ENCODE peak calls at places on chromosomes 3 and 15, in seven cellular contexts. One of them, this sample, is unnamed. For H3K4me1 and H3K36me3, the result is how much of the 10 kb centered on the place peaks cover.

GRCh38 chr3:133989931-133990702 is 39.6 kb downstream of the SLCO2A1 start:
- DNase-seq in fibroblast of lung: no peak
- DNase-seq in CD8-positive, alpha-beta memory T cell: no peak
- DNase-seq in Panc1: no peak
- DNase-seq in body of pancreas: no peak
- DNase-seq in uterus: no peak
- DNase-seq in GM23248: no peak
- DNase-seq in this sample: no peak

GRCh38 chr3:191301017-191301416 is 28.2 kb upstream of the CCDC50 start:
- DNase-seq in GM23248: no peak
- DNase-seq in uterus: no peak
- DNase-seq in CD8-positive, alpha-beta memory T cell: no peak
- DNase-seq in Panc1: no peak
- DNase-seq in fibroblast of lung: no peak
- DNase-seq in body of pancreas: no peak
- DNase-seq in this sample: no peak

GRCh38 chr3:132417695-132418520 is 606 bp downstream of the DNAJC13 start:
- DNase-seq in Panc1: no peak
- DNase-seq in CD8-positive, alpha-beta memory T cell: no peak
- DNase-seq in uterus: peak
- DNase-seq in fibroblast of lung: peak
- DNase-seq in body of pancreas: peak
- DNase-seq in GM23248: peak
- DNase-seq in this sample: no peak

GRCh38 chr3:13016083-13016725 is 57.0 kb downstream of the IQSEC1 start:
- DNase-seq in GM23248: peak
- DNase-seq in uterus: no peak
- DNase-seq in CD8-positive, alpha-beta memory T cell: peak
- DNase-seq in body of pancreas: no peak
- DNase-seq in fibroblast of lung: no peak
- DNase-seq in Panc1: no peak
- DNase-seq in this sample: peak

GRCh38 chr15:83869329-83869728 is 215.4 kb downstream of the ADAMTSL3 start:
- DNase-seq in body of pancreas: no peak
- DNase-seq in uterus: no peak
- DNase-seq in GM23248: no peak
- DNase-seq in CD8-positive, alpha-beta memory T cell: no peak
- DNase-seq in Panc1: no peak
- DNase-seq in fibroblast of lung: peak
- DNase-seq in this sample: no peak

GRCh38 chr3:56784452-56785001 is 17.2 kb downstream of the ARHGEF3 start:
- DNase-seq in uterus: no peak
- DNase-seq in Panc1: no peak
- DNase-seq in fibroblast of lung: no peak
- DNase-seq in body of pancreas: no peak
- DNase-seq in GM23248: no peak
- DNase-seq in CD8-positive, alpha-beta memory T cell: no peak
- DNase-seq in this sample: no peak

GRCh38 chr3:143644370-143645089 is 203.7 kb downstream of the SLC9A9 start:
- DNase-seq in CD8-positive, alpha-beta memory T cell: peak
- DNase-seq in fibroblast of lung: peak
- DNase-seq in body of pancreas: peak
- DNase-seq in GM23248: peak
- DNase-seq in Panc1: peak
- DNase-seq in uterus: peak
- DNase-seq in this sample: peak

GRCh38 chr15:31275331-31276262 is 51.0 kb upstream of the KLF13 start:
- DNase-seq in body of pancreas: no peak
- DNase-seq in fibroblast of lung: no peak
- DNase-seq in uterus: peak
- DNase-seq in GM23248: no peak
- DNase-seq in Panc1: no peak
- DNase-seq in CD8-positive, alpha-beta memory T cell: no peak
- DNase-seq in this sample: peak

GRCh38 chr15:31805090-31805662 is 225.1 kb upstream of the CHRNA7 start:
- DNase-seq in body of pancreas: no peak
- DNase-seq in GM23248: no peak
- DNase-seq in fibroblast of lung: no peak
- DNase-seq in CD8-positive, alpha-beta memory T cell: no peak
- DNase-seq in Panc1: no peak
- DNase-seq in uterus: no peak
- DNase-seq in this sample: no peak

GRCh38 chr3:183697610-183698317 is at the start of gene YEATS2:
- DNase-seq in fibroblast of lung: peak
- DNase-seq in body of pancreas: peak
- DNase-seq in GM23248: peak
- DNase-seq in Panc1: no peak
- DNase-seq in CD8-positive, alpha-beta memory T cell: peak
- DNase-seq in uterus: peak
- DNase-seq in this sample: peak

GRCh38 chr15:81106560-81106959 is 27.5 kb upstream of the CFAP161 start:
- DNase-seq in CD8-positive, alpha-beta memory T cell: peak
- DNase-seq in Panc1: peak
- DNase-seq in uterus: peak
- DNase-seq in fibroblast of lung: peak
- DNase-seq in GM23248: peak
- DNase-seq in body of pancreas: peak
- DNase-seq in this sample: peak

GRCh38 chr3:4981688-4982494 is 2.7 kb downstream of the BHLHE40 start:
- DNase-seq in fibroblast of lung: peak
- DNase-seq in Panc1: no peak
- DNase-seq in CD8-positive, alpha-beta memory T cell: no peak
- DNase-seq in GM23248: peak
- DNase-seq in body of pancreas: peak
- DNase-seq in uterus: no peak
- DNase-seq in this sample: no peak

GRCh38 chr3:146536681-146537080 is 7.7 kb downstream of the PLSCR1 start:
- DNase-seq in body of pancreas: no peak
- DNase-seq in fibroblast of lung: peak
- DNase-seq in GM23248: no peak
- DNase-seq in uterus: no peak
- DNase-seq in CD8-positive, alpha-beta memory T cell: no peak
- DNase-seq in Panc1: no peak
- DNase-seq in this sample: no peak
- H3K4me3 ChIP-seq in body of pancreas: no peak
- H3K4me3 ChIP-seq in fibroblast of lung: peak
- H3K4me3 ChIP-seq in GM23248: no peak
- H3K4me3 ChIP-seq in uterus: no peak
- H3K4me3 ChIP-seq in CD8-positive, alpha-beta memory T cell: no peak
- H3K4me3 ChIP-seq in Panc1: no peak
- H3K4me3 ChIP-seq in this sample: no peak

DNA sequence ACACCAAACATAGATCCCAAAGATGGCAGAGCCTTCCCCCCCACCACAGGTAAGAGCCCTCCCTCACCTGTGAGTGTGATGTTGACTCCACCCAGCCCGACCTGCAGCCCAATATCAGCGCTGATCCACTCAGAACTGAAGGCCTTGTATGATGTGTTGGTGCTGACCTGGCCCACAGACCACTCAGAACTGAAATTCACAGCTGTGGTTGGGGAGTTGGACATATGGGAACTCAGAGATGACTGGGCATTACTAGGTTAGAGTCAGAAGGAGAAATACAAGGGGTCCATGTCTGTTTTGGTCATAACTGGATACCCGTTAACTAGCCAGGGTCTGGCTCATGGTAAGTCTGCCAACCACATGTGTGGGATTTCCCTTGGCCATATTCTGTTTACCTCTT is 6.9 kb downstream of the DUOXA2 start:
- DNase-seq in body of pancreas: no peak
- DNase-seq in fibroblast of lung: no peak
- DNase-seq in CD8-positive, alpha-beta memory T cell: no peak
- DNase-seq in uterus: no peak
- DNase-seq in GM23248: no peak
- DNase-seq in Panc1: no peak
- DNase-seq in this sample: no peak
- H3K4me1 ChIP-seq in body of pancreas: under half
- H3K4me1 ChIP-seq in fibroblast of lung: under half
- H3K4me1 ChIP-seq in CD8-positive, alpha-beta memory T cell: under half
- H3K4me1 ChIP-seq in uterus: under half
- H3K4me1 ChIP-seq in GM23248: under half
- H3K4me1 ChIP-seq in Panc1: under half
- H3K4me1 ChIP-seq in this sample: under half

DNA sequence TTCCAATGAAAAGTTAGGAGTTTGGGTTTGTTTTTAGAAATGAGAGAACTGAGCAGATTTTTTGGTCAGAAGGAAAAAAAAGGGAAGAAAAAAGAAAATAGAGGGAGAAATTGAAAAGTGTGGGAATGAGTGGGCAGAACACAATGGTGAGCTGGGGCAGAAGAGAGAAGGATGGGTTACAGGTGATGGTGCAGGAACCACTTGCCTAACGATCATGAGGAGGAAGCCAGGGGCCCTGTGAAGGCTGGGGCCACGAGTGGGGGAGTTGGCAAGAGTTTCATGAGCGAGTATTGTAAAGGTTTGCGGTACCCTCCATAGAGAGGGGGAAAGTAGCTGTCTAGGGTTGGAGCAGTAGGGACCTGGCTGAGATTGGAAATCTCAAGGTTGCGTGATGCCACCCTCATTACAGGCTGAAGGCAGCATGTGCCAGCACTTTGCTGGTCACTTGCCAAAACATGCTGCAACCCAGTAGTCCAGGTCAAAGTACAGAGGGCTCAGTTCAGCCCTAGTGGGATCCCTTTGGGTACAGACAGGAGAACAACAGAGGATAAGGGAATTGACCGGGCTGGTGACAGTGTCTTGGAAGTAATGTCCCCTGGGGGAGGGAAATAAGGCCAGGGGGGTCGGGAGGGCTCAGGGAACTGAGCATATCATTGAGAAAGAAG is 6.6 kb downstream of the IVD start:
- DNase-seq in uterus: no peak
- DNase-seq in Panc1: no peak
- DNase-seq in fibroblast of lung: no peak
- DNase-seq in CD8-positive, alpha-beta memory T cell: no peak
- DNase-seq in GM23248: no peak
- DNase-seq in body of pancreas: peak
- DNase-seq in this sample: no peak
- H3K36me3 ChIP-seq in uterus: under half
- H3K36me3 ChIP-seq in Panc1: under half
- H3K36me3 ChIP-seq in fibroblast of lung: under half
- H3K36me3 ChIP-seq in CD8-positive, alpha-beta memory T cell: under half
- H3K36me3 ChIP-seq in GM23248: under half
- H3K36me3 ChIP-seq in body of pancreas: under half
- H3K36me3 ChIP-seq in this sample: under half

GRCh38 chr3:157089455-157090221 is 70.3 kb downstream of the CCNL1 start:
- DNase-seq in CD8-positive, alpha-beta memory T cell: no peak
- DNase-seq in GM23248: no peak
- DNase-seq in Panc1: peak
- DNase-seq in fibroblast of lung: no peak
- DNase-seq in body of pancreas: peak
- DNase-seq in uterus: peak
- DNase-seq in this sample: no peak

GRCh38 chr3:157091096-157091833 is 68.7 kb downstream of the CCNL1 start:
- DNase-seq in CD8-positive, alpha-beta memory T cell: no peak
- DNase-seq in fibroblast of lung: no peak
- DNase-seq in body of pancreas: no peak
- DNase-seq in GM23248: no peak
- DNase-seq in uterus: no peak
- DNase-seq in Panc1: no peak
- DNase-seq in this sample: no peak

GRCh38 chr3:157094301-157094700 is 65.6 kb downstream of the CCNL1 start:
- DNase-seq in uterus: no peak
- DNase-seq in fibroblast of lung: no peak
- DNase-seq in CD8-positive, alpha-beta memory T cell: no peak
- DNase-seq in GM23248: peak
- DNase-seq in body of pancreas: no peak
- DNase-seq in Panc1: no peak
- DNase-seq in this sample: no peak

GRCh38 chr3:157093096-157093495 is 66.9 kb downstream of the CCNL1 start:
- DNase-seq in body of pancreas: no peak
- DNase-seq in uterus: no peak
- DNase-seq in GM23248: no peak
- DNase-seq in CD8-positive, alpha-beta memory T cell: no peak
- DNase-seq in Panc1: no peak
- DNase-seq in fibroblast of lung: no peak
- DNase-seq in this sample: no peak

DNA sequence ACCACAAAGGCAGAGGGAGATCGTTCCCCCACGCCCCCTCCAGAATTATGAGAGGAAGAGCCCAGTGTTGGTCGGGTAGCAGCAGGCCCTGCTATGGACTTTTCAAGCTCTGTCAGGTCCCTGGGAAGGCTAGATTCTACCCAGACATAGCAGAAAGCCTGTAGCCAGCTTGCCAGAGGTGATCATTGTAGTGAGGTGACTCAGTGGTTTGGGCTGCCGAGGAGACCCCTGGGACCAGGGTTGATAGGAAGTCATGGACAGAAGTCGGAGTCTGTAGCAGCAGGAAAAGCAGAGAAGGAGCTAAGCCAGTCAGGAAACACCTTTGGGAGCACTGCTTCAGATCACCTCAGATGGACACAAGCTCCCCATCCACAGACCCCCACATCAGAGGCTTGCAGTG is 67.7 kb downstream of the CCNL1 start:
- DNase-seq in CD8-positive, alpha-beta memory T cell: no peak
- DNase-seq in body of pancreas: no peak
- DNase-seq in GM23248: no peak
- DNase-seq in uterus: no peak
- DNase-seq in fibroblast of lung: no peak
- DNase-seq in Panc1: no peak
- DNase-seq in this sample: no peak
- H3K4me3 ChIP-seq in CD8-positive, alpha-beta memory T cell: no peak
- H3K4me3 ChIP-seq in body of pancreas: no peak
- H3K4me3 ChIP-seq in GM23248: no peak
- H3K4me3 ChIP-seq in uterus: no peak
- H3K4me3 ChIP-seq in fibroblast of lung: no peak
- H3K4me3 ChIP-seq in Panc1: no peak
- H3K4me3 ChIP-seq in this sample: no peak

DNA sequence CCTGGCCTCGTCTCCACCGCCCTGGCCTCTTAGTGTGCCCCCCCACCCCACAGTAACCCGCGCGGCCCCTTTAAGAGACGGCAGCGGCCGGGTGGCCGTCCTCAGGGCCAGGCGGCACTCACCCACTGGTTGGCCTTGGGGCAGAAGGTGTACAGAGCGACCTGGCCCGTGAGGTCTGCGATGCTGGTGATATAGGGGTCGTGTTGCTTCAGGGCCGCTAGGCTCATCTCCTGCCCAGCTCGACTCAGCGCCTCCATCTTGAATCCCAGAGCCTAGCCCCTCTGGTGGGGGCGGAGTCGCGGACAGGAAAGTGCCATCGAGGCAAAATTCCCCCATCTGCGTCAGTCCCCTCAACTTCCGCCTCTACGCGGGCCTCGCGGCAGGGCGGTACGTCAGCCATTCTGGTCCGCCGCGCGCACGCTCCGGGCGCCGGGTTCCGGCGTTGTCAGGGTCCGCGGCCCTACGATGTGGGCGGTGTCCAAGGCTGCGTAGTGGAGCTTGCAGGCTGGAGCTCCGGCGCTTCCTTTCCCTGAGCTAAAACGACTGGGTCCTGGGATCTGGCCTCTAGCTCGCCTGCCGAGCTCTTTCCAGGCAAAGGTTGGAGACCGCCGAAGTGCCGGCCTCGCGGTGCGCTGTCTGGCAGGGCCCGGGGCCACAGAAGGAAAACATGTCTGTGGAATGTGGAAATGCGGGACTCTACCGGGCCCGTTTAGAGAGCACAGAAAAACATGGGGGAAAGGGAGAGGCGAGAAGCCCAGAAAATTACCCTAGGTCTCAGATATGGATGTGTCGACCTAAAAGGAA is at the start of gene DCP1A:
- DNase-seq in CD8-positive, alpha-beta memory T cell: peak
- DNase-seq in fibroblast of lung: peak
- DNase-seq in GM23248: peak
- DNase-seq in uterus: peak
- DNase-seq in Panc1: peak
- DNase-seq in body of pancreas: peak
- DNase-seq in this sample: peak
- H3K4me1 ChIP-seq in CD8-positive, alpha-beta memory T cell: under half
- H3K4me1 ChIP-seq in fibroblast of lung: under half
- H3K4me1 ChIP-seq in GM23248: under half
- H3K4me1 ChIP-seq in uterus: under half
- H3K4me1 ChIP-seq in Panc1: under half
- H3K4me1 ChIP-seq in body of pancreas: under half
- H3K4me1 ChIP-seq in this sample: under half